ENCODE peak calls at places on chromosomes 12 and 14, in nine cellular contexts. One of them, this sample, is unnamed.

GRCh38 chr12:47207005-47207717 is 127.4 kb upstream of the AMIGO2 start:
- DNase-seq in suprapubic skin: no peak
- DNase-seq in Karpas-422: peak
- DNase-seq in psoas muscle: no peak
- DNase-seq in left ventricle myocardium inferior: no peak
- DNase-seq in GM23248: no peak
- DNase-seq in fibroblast of lung: no peak
- DNase-seq in prostate gland: no peak
- DNase-seq in AG04450: no peak
- DNase-seq in this sample: no peak

GRCh38 chr12:4269279-4269991 is 4.1 kb upstream of the CCND2 start:
- DNase-seq in suprapubic skin: peak
- DNase-seq in Karpas-422: peak
- DNase-seq in psoas muscle: peak
- DNase-seq in left ventricle myocardium inferior: peak
- DNase-seq in GM23248: peak
- DNase-seq in fibroblast of lung: peak
- DNase-seq in prostate gland: no peak
- DNase-seq in AG04450: no peak
- DNase-seq in this sample: no peak

GRCh38 chr14:29650554-29651269 is 276.9 kb downstream of the PRKD1 start:
- DNase-seq in suprapubic skin: no peak
- DNase-seq in Karpas-422: no peak
- DNase-seq in psoas muscle: no peak
- DNase-seq in left ventricle myocardium inferior: no peak
- DNase-seq in GM23248: no peak
- DNase-seq in fibroblast of lung: peak
- DNase-seq in prostate gland: no peak
- DNase-seq in AG04450: no peak
- DNase-seq in this sample: no peak

GRCh38 chr14:76826122-76826521 is at the start of gene LRRC74A:
- DNase-seq in suprapubic skin: no peak
- DNase-seq in Karpas-422: no peak
- DNase-seq in psoas muscle: no peak
- DNase-seq in left ventricle myocardium inferior: no peak
- DNase-seq in GM23248: peak
- DNase-seq in fibroblast of lung: no peak
- DNase-seq in prostate gland: no peak
- DNase-seq in AG04450: no peak
- DNase-seq in this sample: no peak

GRCh38 chr14:99320105-99320572 is 48.1 kb upstream of the BCL11B start:
- DNase-seq in suprapubic skin: no peak
- DNase-seq in Karpas-422: peak
- DNase-seq in psoas muscle: no peak
- DNase-seq in left ventricle myocardium inferior: peak
- DNase-seq in GM23248: peak
- DNase-seq in fibroblast of lung: peak
- DNase-seq in prostate gland: no peak
- DNase-seq in AG04450: no peak
- DNase-seq in this sample: peak

GRCh38 chr12:106873983-106874382 is 81.7 kb upstream of the TMEM263 start:
- DNase-seq in suprapubic skin: no peak
- DNase-seq in Karpas-422: no peak
- DNase-seq in psoas muscle: no peak
- DNase-seq in left ventricle myocardium inferior: no peak
- DNase-seq in GM23248: no peak
- DNase-seq in fibroblast of lung: no peak
- DNase-seq in prostate gland: no peak
- DNase-seq in AG04450: no peak
- DNase-seq in this sample: no peak

GRCh38 chr14:104864267-104865068 is 600 bp upstream of the CEP170B start:
- DNase-seq in suprapubic skin: peak
- DNase-seq in Karpas-422: no peak
- DNase-seq in psoas muscle: peak
- DNase-seq in left ventricle myocardium inferior: peak
- DNase-seq in GM23248: peak
- DNase-seq in fibroblast of lung: no peak
- DNase-seq in prostate gland: peak
- DNase-seq in AG04450: no peak
- DNase-seq in this sample: no peak

GRCh38 chr14:80954771-80955299 is 586 bp upstream of the TSHR start:
- DNase-seq in suprapubic skin: peak
- DNase-seq in Karpas-422: peak
- DNase-seq in psoas muscle: peak
- DNase-seq in left ventricle myocardium inferior: peak
- DNase-seq in GM23248: peak
- DNase-seq in fibroblast of lung: peak
- DNase-seq in prostate gland: peak
- DNase-seq in AG04450: peak
- DNase-seq in this sample: peak

GRCh38 chr14:104553166-104554087 is 26.1 kb upstream of the C14orf180 start:
- DNase-seq in suprapubic skin: no peak
- DNase-seq in Karpas-422: no peak
- DNase-seq in psoas muscle: no peak
- DNase-seq in left ventricle myocardium inferior: peak
- DNase-seq in GM23248: no peak
- DNase-seq in fibroblast of lung: no peak
- DNase-seq in prostate gland: no peak
- DNase-seq in AG04450: no peak
- DNase-seq in this sample: no peak

GRCh38 chr14:78509516-78509915 is 339.3 kb downstream of the NRXN3 start:
- DNase-seq in suprapubic skin: no peak
- DNase-seq in Karpas-422: no peak
- DNase-seq in psoas muscle: no peak
- DNase-seq in left ventricle myocardium inferior: no peak
- DNase-seq in GM23248: no peak
- DNase-seq in fibroblast of lung: no peak
- DNase-seq in prostate gland: no peak
- DNase-seq in AG04450: no peak
- DNase-seq in this sample: no peak

GRCh38 chr14:31993521-31993941 is 83.6 kb upstream of the ARHGAP5 start:
- DNase-seq in suprapubic skin: no peak
- DNase-seq in Karpas-422: no peak
- DNase-seq in psoas muscle: no peak
- DNase-seq in left ventricle myocardium inferior: no peak
- DNase-seq in GM23248: peak
- DNase-seq in fibroblast of lung: peak
- DNase-seq in prostate gland: no peak
- DNase-seq in AG04450: no peak
- DNase-seq in this sample: no peak

GRCh38 chr12:26453246-26453645 is 257.9 kb downstream of the SSPN start:
- DNase-seq in suprapubic skin: no peak
- DNase-seq in Karpas-422: no peak
- DNase-seq in psoas muscle: no peak
- DNase-seq in left ventricle myocardium inferior: no peak
- DNase-seq in GM23248: no peak
- DNase-seq in fibroblast of lung: no peak
- DNase-seq in prostate gland: no peak
- DNase-seq in AG04450: no peak
- DNase-seq in this sample: no peak

GRCh38 chr12:106247731-106248176 is at the start of gene CKAP4:
- DNase-seq in suprapubic skin: peak
- DNase-seq in Karpas-422: no peak
- DNase-seq in psoas muscle: peak
- DNase-seq in left ventricle myocardium inferior: peak
- DNase-seq in GM23248: peak
- DNase-seq in fibroblast of lung: peak
- DNase-seq in prostate gland: peak
- DNase-seq in AG04450: no peak
- DNase-seq in this sample: peak

GRCh38 chr12:26135010-26135420 is 10.2 kb upstream of the BHLHE41 start:
- DNase-seq in suprapubic skin: no peak
- DNase-seq in Karpas-422: no peak
- DNase-seq in psoas muscle: no peak
- DNase-seq in left ventricle myocardium inferior: no peak
- DNase-seq in GM23248: peak
- DNase-seq in fibroblast of lung: peak
- DNase-seq in prostate gland: peak
- DNase-seq in AG04450: no peak
- DNase-seq in this sample: no peak

DNA sequence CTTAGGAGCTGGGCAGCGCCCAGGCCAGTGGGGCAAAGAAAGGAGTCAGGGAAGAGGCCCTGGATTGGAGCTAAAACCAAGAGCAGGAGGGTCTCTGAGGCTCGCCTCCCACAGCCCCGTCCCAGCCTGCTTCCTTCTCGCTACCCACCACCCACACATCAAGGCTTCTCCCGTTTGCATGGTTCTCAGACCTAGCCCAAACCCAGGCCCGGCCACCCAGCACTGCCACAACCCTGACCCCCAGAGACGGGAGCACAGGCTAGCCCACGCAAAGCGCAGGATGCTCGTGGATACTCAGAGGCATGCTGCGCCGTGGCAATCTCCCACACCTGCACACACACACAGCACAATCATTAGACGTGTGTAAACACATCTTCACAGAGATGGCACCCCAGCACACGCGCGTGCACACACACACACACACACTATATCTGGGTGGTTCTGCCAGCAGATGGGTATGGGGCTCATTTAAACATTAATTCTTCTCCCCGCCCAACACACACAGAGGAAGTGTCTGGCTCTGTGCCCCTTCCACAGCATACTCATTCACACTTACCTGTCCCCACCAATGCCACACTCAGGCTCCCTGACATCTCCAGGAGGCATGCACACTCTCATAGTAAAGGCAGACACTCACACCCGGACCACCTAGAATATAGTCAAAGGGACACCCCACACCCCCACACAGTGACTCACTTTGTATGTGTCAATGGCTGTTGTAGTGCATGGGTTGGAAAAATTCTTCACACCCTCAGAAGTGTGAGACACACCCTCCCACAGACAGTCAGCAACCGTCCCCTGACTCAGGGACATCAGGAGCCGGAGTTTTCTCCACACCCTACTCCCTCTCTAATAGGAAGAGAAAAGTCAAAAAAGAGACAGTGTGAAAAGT is 1.1 kb downstream of the CARMIL3 start:
- DNase-seq in suprapubic skin: peak
- DNase-seq in Karpas-422: no peak
- DNase-seq in psoas muscle: no peak
- DNase-seq in left ventricle myocardium inferior: no peak
- DNase-seq in GM23248: peak
- DNase-seq in fibroblast of lung: no peak
- DNase-seq in prostate gland: no peak
- DNase-seq in AG04450: no peak
- DNase-seq in this sample: no peak
- H3K4me3 ChIP-seq in suprapubic skin: peak
- H3K4me3 ChIP-seq in Karpas-422: peak
- H3K4me3 ChIP-seq in psoas muscle: peak
- H3K4me3 ChIP-seq in left ventricle myocardium inferior: peak
- H3K4me3 ChIP-seq in GM23248: peak
- H3K4me3 ChIP-seq in fibroblast of lung: no peak
- H3K4me3 ChIP-seq in prostate gland: peak
- H3K4me3 ChIP-seq in AG04450: peak
- H3K4me3 ChIP-seq in this sample: peak

GRCh38 chr12:122129131-122129530 is 44.9 kb downstream of the IL31 start:
- DNase-seq in suprapubic skin: no peak
- DNase-seq in Karpas-422: no peak
- DNase-seq in psoas muscle: no peak
- DNase-seq in left ventricle myocardium inferior: no peak
- DNase-seq in GM23248: no peak
- DNase-seq in fibroblast of lung: no peak
- DNase-seq in prostate gland: no peak
- DNase-seq in AG04450: no peak
- DNase-seq in this sample: no peak

GRCh38 chr12:122128481-122128880 is 45.5 kb downstream of the IL31 start:
- DNase-seq in suprapubic skin: no peak
- DNase-seq in Karpas-422: no peak
- DNase-seq in psoas muscle: no peak
- DNase-seq in left ventricle myocardium inferior: no peak
- DNase-seq in GM23248: no peak
- DNase-seq in fibroblast of lung: no peak
- DNase-seq in prostate gland: no peak
- DNase-seq in AG04450: no peak
- DNase-seq in this sample: no peak

GRCh38 chr12:122126713-122127597 is 47.1 kb downstream of the IL31 start:
- DNase-seq in suprapubic skin: no peak
- DNase-seq in Karpas-422: no peak
- DNase-seq in psoas muscle: no peak
- DNase-seq in left ventricle myocardium inferior: no peak
- DNase-seq in GM23248: no peak
- DNase-seq in fibroblast of lung: no peak
- DNase-seq in prostate gland: no peak
- DNase-seq in AG04450: no peak
- DNase-seq in this sample: no peak

GRCh38 chr12:122126342-122126635 is 47.7 kb downstream of the IL31 start:
- DNase-seq in suprapubic skin: no peak
- DNase-seq in Karpas-422: no peak
- DNase-seq in psoas muscle: no peak
- DNase-seq in left ventricle myocardium inferior: no peak
- DNase-seq in GM23248: no peak
- DNase-seq in fibroblast of lung: no peak
- DNase-seq in prostate gland: no peak
- DNase-seq in AG04450: no peak
- DNase-seq in this sample: no peak

GRCh38 chr12:122127839-122128238 is 46.2 kb downstream of the IL31 start:
- DNase-seq in suprapubic skin: no peak
- DNase-seq in Karpas-422: no peak
- DNase-seq in psoas muscle: no peak
- DNase-seq in left ventricle myocardium inferior: no peak
- DNase-seq in GM23248: no peak
- DNase-seq in fibroblast of lung: no peak
- DNase-seq in prostate gland: no peak
- DNase-seq in AG04450: no peak
- DNase-seq in this sample: no peak
- H3K27ac ChIP-seq in suprapubic skin: no peak
- H3K27ac ChIP-seq in Karpas-422: no peak
- H3K27ac ChIP-seq in psoas muscle: peak
- H3K27ac ChIP-seq in left ventricle myocardium inferior: no peak
- H3K27ac ChIP-seq in GM23248: no peak
- H3K27ac ChIP-seq in fibroblast of lung: no peak
- H3K27ac ChIP-seq in prostate gland: no peak
- H3K27ac ChIP-seq in AG04450: peak
- H3K27ac ChIP-seq in this sample: no peak

GRCh38 chr14:64708148-64709004 is 4.2 kb downstream of the PLEKHG3 start:
- DNase-seq in suprapubic skin: peak
- DNase-seq in Karpas-422: no peak
- DNase-seq in psoas muscle: no peak
- DNase-seq in left ventricle myocardium inferior: no peak
- DNase-seq in GM23248: peak
- DNase-seq in fibroblast of lung: peak
- DNase-seq in prostate gland: no peak
- DNase-seq in AG04450: no peak
- DNase-seq in this sample: peak
- H3K4me3 ChIP-seq in suprapubic skin: peak
- H3K4me3 ChIP-seq in Karpas-422: no peak
- H3K4me3 ChIP-seq in psoas muscle: peak
- H3K4me3 ChIP-seq in left ventricle myocardium inferior: peak
- H3K4me3 ChIP-seq in GM23248: no peak
- H3K4me3 ChIP-seq in fibroblast of lung: no peak
- H3K4me3 ChIP-seq in prostate gland: no peak
- H3K4me3 ChIP-seq in AG04450: no peak
- H3K4me3 ChIP-seq in this sample: peak

DNA sequence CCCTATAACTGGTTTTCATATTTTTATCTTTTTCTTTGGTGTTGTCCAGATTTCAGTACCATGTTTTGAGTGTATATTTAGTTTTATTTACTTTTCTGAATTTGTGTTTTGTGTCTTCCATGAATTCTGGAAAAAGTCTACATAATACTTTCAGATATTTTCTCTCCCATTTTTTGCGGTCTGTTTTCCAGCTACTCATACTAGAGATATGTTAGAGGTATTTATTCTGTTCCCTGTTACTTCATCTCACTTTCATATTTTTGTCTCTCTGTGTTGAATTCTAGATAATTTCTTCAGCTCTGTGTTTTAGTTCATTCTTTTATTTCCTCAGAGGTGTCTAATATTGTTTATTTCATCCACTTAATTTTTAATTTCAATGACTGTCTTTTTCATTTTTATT is 74.2 kb downstream of the IFT81 start:
- DNase-seq in suprapubic skin: no peak
- DNase-seq in Karpas-422: no peak
- DNase-seq in psoas muscle: no peak
- DNase-seq in left ventricle myocardium inferior: no peak
- DNase-seq in GM23248: no peak
- DNase-seq in fibroblast of lung: peak
- DNase-seq in prostate gland: no peak
- DNase-seq in AG04450: no peak
- DNase-seq in this sample: no peak
- H3K27ac ChIP-seq in suprapubic skin: no peak
- H3K27ac ChIP-seq in Karpas-422: no peak
- H3K27ac ChIP-seq in psoas muscle: no peak
- H3K27ac ChIP-seq in left ventricle myocardium inferior: no peak
- H3K27ac ChIP-seq in GM23248: no peak
- H3K27ac ChIP-seq in fibroblast of lung: no peak
- H3K27ac ChIP-seq in prostate gland: no peak
- H3K27ac ChIP-seq in AG04450: no peak
- H3K27ac ChIP-seq in this sample: no peak

This sample was measured in coronary artery.